ENCODE peak calls at places on chromosome 16, in ten cellular contexts. Q, C, V, A, G, D, T, O, Z and F are unnamed samples.

GRCh38 chr16:65392831-65393565 is 271.1 kb upstream of the CDH11 start:
- DNase-seq in D (no peak), C (no peak), T (no peak), G (no peak), A (no peak), V (peak), Q (no peak), Z (no peak), O (no peak), F (no peak)

GRCh38 chr16:85823328-85823920 is 23.9 kb downstream of the COX4I1 start:
- DNase-seq in C (no peak), O (no peak), G (no peak), A (no peak), Z (no peak), Q (no peak), T (no peak), D (no peak), V (no peak), F (no peak)

GRCh38 chr16:66508261-66508913 is 41.5 kb downstream of the TK2 start:
- DNase-seq in D (no peak), T (no peak), G (no peak), Q (peak), V (peak), C (no peak), A (no peak), O (no peak), Z (no peak), F (no peak)

GRCh38 chr16:7161886-7162285 is 170.8 kb upstream of the RBFOX1 start:
- DNase-seq in Z (no peak), D (no peak), G (no peak), V (no peak), A (no peak), C (no peak), T (no peak), Q (no peak), O (no peak), F (no peak)

GRCh38 chr16:12362482-12363458 is 386.2 kb downstream of the SNX29 start:
- DNase-seq in Z (no peak), O (peak), A (no peak), Q (no peak), G (no peak), V (peak), C (no peak), D (no peak), T (no peak), F (no peak)

GRCh38 chr16:78675312-78675711 is 575.9 kb downstream of the WWOX start:
- DNase-seq in V (peak), T (no peak), Q (no peak), G (no peak), D (no peak), A (no peak), C (no peak), O (no peak), Z (no peak), F (no peak)

GRCh38 chr16:88691924-88692560 is 5.7 kb upstream of the SNAI3 start:
- DNase-seq in G (no peak), D (no peak), T (no peak), O (no peak), V (no peak), Q (no peak), C (no peak), Z (no peak), A (no peak), F (no peak)

GRCh38 chr16:85690469-85691064 is 1.8 kb upstream of the GINS2 start:
- DNase-seq in Z (peak), O (no peak), A (no peak), V (no peak), G (no peak), T (no peak), Q (no peak), D (no peak), C (no peak), F (no peak)

GRCh38 chr16:74605746-74606520 is 981 bp downstream of the GLG1 start:
- DNase-seq in C (no peak), V (no peak), O (no peak), A (no peak), T (no peak), Q (no peak), G (no peak), D (no peak), Z (peak), F (no peak)

GRCh38 chr16:11005611-11005975 is 61.2 kb downstream of the CLEC16A start:
- DNase-seq in V (peak), Z (no peak), Q (no peak), D (no peak), A (no peak), C (no peak), G (no peak), T (no peak), O (no peak), F (no peak)

GRCh38 chr16:12455287-12455798 is 348.3 kb downstream of the CPPED1 start:
- DNase-seq in Z (peak), O (no peak), T (peak), A (peak), Q (peak), V (peak), C (no peak), D (peak), G (peak), F (peak)